ENCODE peak calls at places on chromosomes 3 and 15, in six cellular contexts. Y is AG04450, Q is H9, K is psoas muscle, A is IMR-90, X is right atrium auricular region. N is an unnamed sample.

GRCh38 chr3:197949767-197950660 is at the start of gene RPL35A:
- DNase-seq in Y (peak; percentile 84), Q (peak; percentile 84), K (peak; percentile 91), A (peak; percentile 93), X (peak; percentile 90), N (peak; percentile 76)

GRCh38 chr3:143707848-143708247 is 140.4 kb downstream of the SLC9A9 start:
- DNase-seq in Y (no peak), Q (no peak), K (no peak), A (no peak), X (no peak), N (no peak)

GRCh38 chr3:112605285-112605684 is 35.7 kb downstream of the CCDC80 start:
- DNase-seq in Y (peak; percentile 90), Q (no peak), K (no peak), A (peak; percentile 99), X (no peak), N (no peak)

GRCh38 chr15:59689626-59690236 is 611 bp upstream of the BNIP2 start:
- DNase-seq in Y (no peak), Q (peak; percentile 78), K (peak; percentile 92), A (peak; percentile 47), X (peak; percentile 96), N (peak; percentile 49)

GRCh38 chr3:47841786-47842349 is 38.9 kb downstream of the DHX30 start:
- DNase-seq in Y (no peak), Q (no peak), K (no peak), A (no peak), X (no peak), N (no peak)

GRCh38 chr3:193788189-193788946 is 195.4 kb downstream of the OPA1 start:
- DNase-seq in Y (no peak), Q (peak; percentile 84), K (peak; percentile 75), A (peak; percentile 53), X (peak; percentile 67), N (no peak)

GRCh38 chr15:58423205-58423604 is 8.6 kb upstream of the LIPC start:
- DNase-seq in Y (no peak), Q (no peak), K (no peak), A (no peak), X (no peak), N (no peak)

GRCh38 chr3:111027868-111028267 is 43.7 kb upstream of the NECTIN3 start:
- DNase-seq in Y (no peak), Q (no peak), K (no peak), A (no peak), X (no peak), N (no peak)

GRCh38 chr3:74067296-74067695 is 442.6 kb upstream of the PDZRN3 start:
- DNase-seq in Y (no peak), Q (no peak), K (no peak), A (peak; percentile 32), X (no peak), N (no peak)

GRCh38 chr3:185308126-185308754 is 54.4 kb upstream of the EHHADH start:
- DNase-seq in Y (peak; percentile 18), Q (peak; percentile 76), K (no peak), A (peak; percentile 55), X (no peak), N (peak; percentile 24)

GRCh38 chr15:26632500-26632899 is 140.4 kb downstream of the GABRB3 start:
- DNase-seq in Y (no peak), Q (no peak), K (no peak), A (no peak), X (no peak), N (no peak)
- H3K9me3 ChIP-seq in Y (peaks cover 27% of the 10 kb centered on the region), Q (no peaks in the 10 kb centered on the region), K (no peaks in the 10 kb centered on the region), A (peaks cover 21% of the 10 kb centered on the region), X (no peaks in the 10 kb centered on the region), N (no peaks in the 10 kb centered on the region)

GRCh38 chr3:7721869-7722268 is 779.8 kb upstream of the LMCD1 start:
- DNase-seq in Y (no peak), Q (no peak), K (no peak), A (no peak), X (no peak), N (no peak)
- H3K9me3 ChIP-seq in Y (peaks cover 5% of the 10 kb centered on the region), Q (no peaks in the 10 kb centered on the region), K (no peaks in the 10 kb centered on the region), A (peaks cover 2% of the 10 kb centered on the region), X (no peaks in the 10 kb centered on the region), N (no peaks in the 10 kb centered on the region)

GRCh38 chr3:35338186-35338585 is 301.1 kb upstream of the ARPP21 start:
- DNase-seq in Y (no peak), Q (no peak), K (no peak), A (no peak), X (no peak), N (no peak)
- H3K9me3 ChIP-seq in Y (no peaks in the 10 kb centered on the region), Q (no peaks in the 10 kb centered on the region), K (no peaks in the 10 kb centered on the region), A (peaks cover 2% of the 10 kb centered on the region), X (no peaks in the 10 kb centered on the region), N (no peaks in the 10 kb centered on the region)

DNA sequence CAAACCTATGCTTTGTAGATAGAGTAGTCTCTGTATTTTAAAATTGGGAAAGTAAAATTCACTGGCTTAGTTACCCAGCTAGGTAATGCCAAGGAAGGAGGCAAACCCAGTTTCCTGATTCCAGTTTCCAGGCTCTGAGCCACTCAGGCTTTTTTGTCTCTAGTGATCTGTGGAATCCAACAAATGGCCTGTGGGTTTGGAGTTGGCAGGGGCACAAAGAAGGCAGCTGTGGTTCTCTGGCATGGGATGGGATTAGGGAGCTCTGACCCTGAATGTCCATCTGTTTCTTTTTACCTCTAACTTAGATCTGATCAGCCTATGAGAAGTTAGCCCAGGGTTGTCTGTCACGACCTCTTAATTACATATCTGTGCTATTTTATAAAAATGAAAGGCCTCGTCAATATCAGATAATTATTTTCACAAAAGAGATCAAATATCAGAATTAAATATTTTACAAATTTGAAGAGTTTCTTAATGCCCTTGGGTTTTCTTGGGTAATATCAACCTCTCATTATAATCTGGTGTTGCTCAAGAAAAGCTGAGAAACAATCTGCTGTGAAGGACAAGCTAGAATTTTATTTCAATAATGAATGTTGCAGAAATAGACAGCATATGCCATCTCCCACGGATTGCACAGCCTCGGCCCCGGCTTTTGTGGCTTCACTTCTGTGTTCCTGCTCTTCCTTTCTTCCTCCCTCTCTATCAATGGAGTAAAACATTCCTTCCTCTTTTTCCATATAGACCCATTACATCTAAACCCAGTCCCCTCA is 63.7 kb upstream of the DAZL start:
- DNase-seq in Y (no peak), Q (no peak), K (no peak), A (no peak), X (no peak), N (no peak)
- H3K9me3 ChIP-seq in Y (no peaks in the 10 kb centered on the region), Q (no peaks in the 10 kb centered on the region), K (no peaks in the 10 kb centered on the region), A (no peaks in the 10 kb centered on the region), X (no peaks in the 10 kb centered on the region), N (no peaks in the 10 kb centered on the region)

DNA sequence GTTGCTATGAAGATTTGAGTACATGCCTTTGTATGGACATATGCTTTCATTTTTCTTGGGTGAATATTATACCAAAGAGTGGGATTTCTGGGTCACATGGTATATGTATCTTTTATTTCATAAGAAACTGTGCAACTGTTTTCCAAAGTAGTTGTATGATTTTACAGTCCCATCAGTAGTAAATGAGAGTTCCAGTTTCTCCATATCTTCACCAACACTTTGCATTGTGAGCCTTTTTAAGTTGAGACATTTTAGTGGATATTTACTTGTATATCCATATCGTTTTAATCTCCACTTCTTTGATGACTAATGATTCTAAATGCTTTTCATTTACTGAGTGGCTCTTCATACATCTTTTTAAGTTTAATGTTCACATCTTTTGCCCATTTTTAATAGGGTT is 20.3 kb downstream of the MEF2A start:
- DNase-seq in Y (no peak), Q (no peak), K (no peak), A (no peak), X (no peak), N (no peak)
- H3K9me3 ChIP-seq in Y (peaks cover 3% of the 10 kb centered on the region), Q (no peaks in the 10 kb centered on the region), K (peaks cover 25% of the 10 kb centered on the region), A (no peaks in the 10 kb centered on the region), X (no peaks in the 10 kb centered on the region), N (no peaks in the 10 kb centered on the region)